ENCODE peak calls at places on chromosome 14, in six cellular contexts. One of them, this sample, is unnamed.

GRCh38 chr14:91115986-91116385 is 2.1 kb downstream of the DGLUCY start:
- DNase-seq in NCI-H524: no peak
- DNase-seq in effector memory CD4-positive, alpha-beta T cell: no peak
- DNase-seq in COR-L47: no peak
- DNase-seq in adipocyte: peak; percentile 50
- DNase-seq in T-helper 9 cell: no peak
- DNase-seq in this sample: no peak

GRCh38 chr14:64745511-64746041 is 41.4 kb downstream of the PLEKHG3 start:
- DNase-seq in adipocyte: no peak
- DNase-seq in NCI-H524: no peak
- DNase-seq in effector memory CD4-positive, alpha-beta T cell: no peak
- DNase-seq in COR-L47: no peak
- DNase-seq in T-helper 9 cell: no peak
- DNase-seq in this sample: no peak

GRCh38 chr14:101508948-101509729 is 52.2 kb upstream of the DIO3 start:
- DNase-seq in adipocyte: no peak
- DNase-seq in COR-L47: no peak
- DNase-seq in effector memory CD4-positive, alpha-beta T cell: no peak
- DNase-seq in T-helper 9 cell: no peak
- DNase-seq in NCI-H524: no peak
- DNase-seq in this sample: no peak

GRCh38 chr14:91249841-91250616 is 5.5 kb upstream of the GPR68 start:
- DNase-seq in NCI-H524: peak; percentile 97
- DNase-seq in T-helper 9 cell: peak; percentile 26
- DNase-seq in adipocyte: no peak
- DNase-seq in effector memory CD4-positive, alpha-beta T cell: peak; percentile 53
- DNase-seq in COR-L47: peak; percentile 87
- DNase-seq in this sample: no peak

GRCh38 chr14:68939893-68940613 is 39.0 kb downstream of the ACTN1 start:
- DNase-seq in COR-L47: no peak
- DNase-seq in T-helper 9 cell: no peak
- DNase-seq in NCI-H524: peak; percentile 32
- DNase-seq in effector memory CD4-positive, alpha-beta T cell: no peak
- DNase-seq in adipocyte: peak; percentile 88
- DNase-seq in this sample: peak; percentile 76

GRCh38 chr14:59630281-59630963 is 53.8 kb upstream of the CCDC175 start:
- DNase-seq in COR-L47: peak; percentile 86
- DNase-seq in T-helper 9 cell: no peak
- DNase-seq in adipocyte: peak; percentile 1
- DNase-seq in effector memory CD4-positive, alpha-beta T cell: no peak
- DNase-seq in NCI-H524: peak; percentile 56
- DNase-seq in this sample: peak; percentile 84

GRCh38 chr14:60175255-60175902 is 10.2 kb upstream of the DHRS7 start:
- DNase-seq in adipocyte: no peak
- DNase-seq in T-helper 9 cell: no peak
- DNase-seq in NCI-H524: no peak
- DNase-seq in effector memory CD4-positive, alpha-beta T cell: no peak
- DNase-seq in COR-L47: no peak
- DNase-seq in this sample: no peak

GRCh38 chr14:99176156-99176945 is 95.6 kb downstream of the BCL11B start:
- DNase-seq in T-helper 9 cell: no peak
- DNase-seq in COR-L47: no peak
- DNase-seq in adipocyte: no peak
- DNase-seq in effector memory CD4-positive, alpha-beta T cell: no peak
- DNase-seq in NCI-H524: no peak
- DNase-seq in this sample: no peak

GRCh38 chr14:50045039-50045711 is 71.2 kb downstream of the VCPKMT start:
- DNase-seq in T-helper 9 cell: peak; percentile 47
- DNase-seq in effector memory CD4-positive, alpha-beta T cell: peak; percentile 46
- DNase-seq in adipocyte: peak; percentile 32
- DNase-seq in COR-L47: no peak
- DNase-seq in NCI-H524: no peak
- DNase-seq in this sample: no peak

GRCh38 chr14:27528328-27528727 is 930.5 kb upstream of the NOVA1 start:
- DNase-seq in T-helper 9 cell: no peak
- DNase-seq in effector memory CD4-positive, alpha-beta T cell: no peak
- DNase-seq in COR-L47: peak; percentile 49
- DNase-seq in NCI-H524: peak; percentile 62
- DNase-seq in adipocyte: peak; percentile 79
- DNase-seq in this sample: peak; percentile 51

GRCh38 chr14:102778616-102779351 is 1.5 kb downstream of the TRAF3 start:
- DNase-seq in COR-L47: no peak
- DNase-seq in effector memory CD4-positive, alpha-beta T cell: no peak
- DNase-seq in T-helper 9 cell: no peak
- DNase-seq in adipocyte: peak; percentile 13
- DNase-seq in NCI-H524: peak; percentile 92
- DNase-seq in this sample: no peak

GRCh38 chr14:67440513-67440912 is 28.5 kb upstream of the PLEK2 start:
- DNase-seq in adipocyte: no peak
- DNase-seq in effector memory CD4-positive, alpha-beta T cell: no peak
- DNase-seq in NCI-H524: no peak
- DNase-seq in T-helper 9 cell: no peak
- DNase-seq in COR-L47: no peak
- DNase-seq in this sample: no peak

GRCh38 chr14:102181187-102181586 is 41.5 kb downstream of the WDR20 start:
- DNase-seq in effector memory CD4-positive, alpha-beta T cell: no peak
- DNase-seq in T-helper 9 cell: no peak
- DNase-seq in COR-L47: no peak
- DNase-seq in NCI-H524: no peak
- DNase-seq in adipocyte: no peak
- DNase-seq in this sample: no peak

GRCh38 chr14:59435987-59436386 is 29.2 kb downstream of the GPR135 start:
- DNase-seq in NCI-H524: no peak
- DNase-seq in adipocyte: no peak
- DNase-seq in T-helper 9 cell: no peak
- DNase-seq in COR-L47: no peak
- DNase-seq in effector memory CD4-positive, alpha-beta T cell: no peak
- DNase-seq in this sample: no peak

GRCh38 chr14:99546230-99546879 is 57.7 kb downstream of the CCDC85C start:
- DNase-seq in T-helper 9 cell: no peak
- DNase-seq in COR-L47: peak; percentile 75
- DNase-seq in effector memory CD4-positive, alpha-beta T cell: no peak
- DNase-seq in NCI-H524: peak; percentile 85
- DNase-seq in adipocyte: no peak
- DNase-seq in this sample: peak; percentile 66

GRCh38 chr14:105418269-105419054 is 1.2 kb upstream of the MTA1 start:
- DNase-seq in COR-L47: no peak
- DNase-seq in effector memory CD4-positive, alpha-beta T cell: no peak
- DNase-seq in T-helper 9 cell: no peak
- DNase-seq in adipocyte: no peak
- DNase-seq in NCI-H524: peak; percentile 69
- DNase-seq in this sample: no peak

GRCh38 chr14:54798465-54799124 is 104.0 kb downstream of the GCH1 start:
- DNase-seq in effector memory CD4-positive, alpha-beta T cell: no peak
- DNase-seq in adipocyte: no peak
- DNase-seq in NCI-H524: no peak
- DNase-seq in COR-L47: no peak
- DNase-seq in T-helper 9 cell: no peak
- DNase-seq in this sample: no peak

GRCh38 chr14:100410056-100410565 is 87.0 kb downstream of the SLC25A47 start:
- DNase-seq in adipocyte: no peak
- DNase-seq in NCI-H524: no peak
- DNase-seq in COR-L47: no peak
- DNase-seq in T-helper 9 cell: no peak
- DNase-seq in effector memory CD4-positive, alpha-beta T cell: no peak
- DNase-seq in this sample: no peak

GRCh38 chr14:105253329-105253682 is 5.0 kb downstream of the BTBD6 start:
- DNase-seq in NCI-H524: no peak
- DNase-seq in T-helper 9 cell: no peak
- DNase-seq in COR-L47: no peak
- DNase-seq in adipocyte: no peak
- DNase-seq in effector memory CD4-positive, alpha-beta T cell: no peak
- DNase-seq in this sample: no peak

GRCh38 chr14:27845241-27845850 is 921.2 kb upstream of the FOXG1 start:
- DNase-seq in COR-L47: no peak
- DNase-seq in NCI-H524: no peak
- DNase-seq in effector memory CD4-positive, alpha-beta T cell: no peak
- DNase-seq in T-helper 9 cell: no peak
- DNase-seq in adipocyte: no peak
- DNase-seq in this sample: no peak

GRCh38 chr14:45868377-45868776 is 615.4 kb upstream of the MIS18BP1 start:
- DNase-seq in NCI-H524: no peak
- DNase-seq in COR-L47: no peak
- DNase-seq in adipocyte: no peak
- DNase-seq in T-helper 9 cell: no peak
- DNase-seq in effector memory CD4-positive, alpha-beta T cell: no peak
- DNase-seq in this sample: no peak

GRCh38 chr14:23481992-23482813 is 12.7 kb downstream of the NGDN start:
- DNase-seq in effector memory CD4-positive, alpha-beta T cell: no peak
- DNase-seq in COR-L47: no peak
- DNase-seq in NCI-H524: peak; percentile 20
- DNase-seq in T-helper 9 cell: no peak
- DNase-seq in adipocyte: no peak
- DNase-seq in this sample: no peak

GRCh38 chr14:45038256-45038655 is 45.7 kb upstream of the PRPF39 start:
- DNase-seq in COR-L47: no peak
- DNase-seq in NCI-H524: no peak
- DNase-seq in adipocyte: no peak
- DNase-seq in effector memory CD4-positive, alpha-beta T cell: no peak
- DNase-seq in T-helper 9 cell: no peak
- DNase-seq in this sample: no peak

GRCh38 chr14:49900973-49901372 is 8.1 kb downstream of the ARF6 start:
- DNase-seq in COR-L47: no peak
- DNase-seq in adipocyte: no peak
- DNase-seq in effector memory CD4-positive, alpha-beta T cell: no peak
- DNase-seq in NCI-H524: no peak
- DNase-seq in T-helper 9 cell: no peak
- DNase-seq in this sample: no peak

GRCh38 chr14:88266474-88266873 is 56.6 kb downstream of the KCNK10 start:
- DNase-seq in adipocyte: no peak
- DNase-seq in NCI-H524: no peak
- DNase-seq in COR-L47: no peak
- DNase-seq in T-helper 9 cell: no peak
- DNase-seq in effector memory CD4-positive, alpha-beta T cell: no peak
- DNase-seq in this sample: no peak

GRCh38 chr14:56846970-56847928 is 37.0 kb upstream of the OTX2 start:
- DNase-seq in adipocyte: no peak
- DNase-seq in COR-L47: no peak
- DNase-seq in T-helper 9 cell: no peak
- DNase-seq in effector memory CD4-positive, alpha-beta T cell: no peak
- DNase-seq in NCI-H524: no peak
- DNase-seq in this sample: no peak

GRCh38 chr14:40240456-40240855 is 808.2 kb upstream of the FBXO33 start:
- DNase-seq in adipocyte: no peak
- DNase-seq in COR-L47: no peak
- DNase-seq in T-helper 9 cell: no peak
- DNase-seq in effector memory CD4-positive, alpha-beta T cell: no peak
- DNase-seq in NCI-H524: no peak
- DNase-seq in this sample: no peak

GRCh38 chr14:103535081-103535890 is 6.3 kb downstream of the TRMT61A start:
- DNase-seq in T-helper 9 cell: no peak
- DNase-seq in COR-L47: no peak
- DNase-seq in adipocyte: no peak
- DNase-seq in NCI-H524: no peak
- DNase-seq in effector memory CD4-positive, alpha-beta T cell: no peak
- DNase-seq in this sample: no peak

GRCh38 chr14:100523536-100524025 is 63.6 kb downstream of the BEGAIN start:
- DNase-seq in NCI-H524: peak; percentile 43
- DNase-seq in COR-L47: no peak
- DNase-seq in adipocyte: no peak
- DNase-seq in T-helper 9 cell: no peak
- DNase-seq in effector memory CD4-positive, alpha-beta T cell: no peak
- DNase-seq in this sample: peak; percentile 14

GRCh38 chr14:92846162-92846897 is 52.2 kb downstream of the GOLGA5 start:
- DNase-seq in T-helper 9 cell: no peak
- DNase-seq in NCI-H524: no peak
- DNase-seq in effector memory CD4-positive, alpha-beta T cell: no peak
- DNase-seq in adipocyte: peak; percentile 28
- DNase-seq in COR-L47: no peak
- DNase-seq in this sample: no peak

GRCh38 chr14:24574206-24574774 is 1.8 kb downstream of the CTSG start:
- DNase-seq in T-helper 9 cell: no peak
- DNase-seq in COR-L47: no peak
- DNase-seq in effector memory CD4-positive, alpha-beta T cell: no peak
- DNase-seq in adipocyte: no peak
- DNase-seq in NCI-H524: no peak
- DNase-seq in this sample: no peak

GRCh38 chr14:67420102-67420739 is 8.3 kb upstream of the PLEK2 start:
- DNase-seq in T-helper 9 cell: peak; percentile 13
- DNase-seq in adipocyte: no peak
- DNase-seq in COR-L47: no peak
- DNase-seq in NCI-H524: peak; percentile 38
- DNase-seq in effector memory CD4-positive, alpha-beta T cell: no peak
- DNase-seq in this sample: peak; percentile 74

GRCh38 chr14:36662543-36663403 is 1.1 kb downstream of the PAX9 start:
- DNase-seq in T-helper 9 cell: no peak
- DNase-seq in adipocyte: peak; percentile 59
- DNase-seq in NCI-H524: peak; percentile 58
- DNase-seq in effector memory CD4-positive, alpha-beta T cell: no peak
- DNase-seq in COR-L47: peak; percentile 51
- DNase-seq in this sample: no peak

GRCh38 chr14:35287481-35288013 is 4.6 kb upstream of the PSMA6 start:
- DNase-seq in adipocyte: no peak
- DNase-seq in T-helper 9 cell: no peak
- DNase-seq in NCI-H524: no peak
- DNase-seq in COR-L47: no peak
- DNase-seq in effector memory CD4-positive, alpha-beta T cell: no peak
- DNase-seq in this sample: no peak

GRCh38 chr14:55136241-55136640 is 7.2 kb downstream of the LGALS3 start:
- DNase-seq in T-helper 9 cell: no peak
- DNase-seq in adipocyte: peak; percentile 67
- DNase-seq in COR-L47: no peak
- DNase-seq in NCI-H524: no peak
- DNase-seq in effector memory CD4-positive, alpha-beta T cell: no peak
- DNase-seq in this sample: no peak

GRCh38 chr14:23384364-23385080 is 7.7 kb downstream of the CMTM5 start:
- DNase-seq in COR-L47: no peak
- DNase-seq in adipocyte: no peak
- DNase-seq in effector memory CD4-positive, alpha-beta T cell: no peak
- DNase-seq in T-helper 9 cell: no peak
- DNase-seq in NCI-H524: no peak
- DNase-seq in this sample: no peak

GRCh38 chr14:92563359-92563758 is 49.8 kb downstream of the RIN3 start:
- DNase-seq in effector memory CD4-positive, alpha-beta T cell: no peak
- DNase-seq in COR-L47: no peak
- DNase-seq in T-helper 9 cell: no peak
- DNase-seq in adipocyte: peak; percentile 34
- DNase-seq in NCI-H524: no peak
- DNase-seq in this sample: no peak

GRCh38 chr14:39025810-39026627 is 77.0 kb downstream of the SEC23A start:
- DNase-seq in COR-L47: no peak
- DNase-seq in adipocyte: peak; percentile 33
- DNase-seq in NCI-H524: peak; percentile 90
- DNase-seq in effector memory CD4-positive, alpha-beta T cell: no peak
- DNase-seq in T-helper 9 cell: no peak
- DNase-seq in this sample: no peak

GRCh38 chr14:106694638-106695393 is 1168.4 kb downstream of the TMEM121 start:
- DNase-seq in T-helper 9 cell: peak; percentile 53
- DNase-seq in NCI-H524: no peak
- DNase-seq in effector memory CD4-positive, alpha-beta T cell: peak; percentile 22
- DNase-seq in COR-L47: no peak
- DNase-seq in adipocyte: no peak
- DNase-seq in this sample: peak; percentile 81